ENCODE peak calls at places on chromosomes 12 and 14, in eight cellular contexts. X, S, D, A, O, B, C and W are unnamed samples.

GRCh38 chr14:61433169-61433568 is 111.8 kb downstream of the PRKCH start:
- DNase-seq in X (no peak), S (no peak), D (no peak), A (no peak), O (no peak), B (no peak), C (no peak), W (no peak)

GRCh38 chr12:39990122-39991101 is 115.5 kb downstream of the SLC2A13 start:
- DNase-seq in X (peak; percentile 60), S (no peak), D (peak; percentile 49), A (peak; percentile 37), O (peak; percentile 53), B (peak; percentile 64), C (no peak), W (peak; percentile 21)

GRCh38 chr14:94541234-94541975 is 19.8 kb upstream of the SERPINA4 start:
- DNase-seq in X (no peak), S (no peak), D (no peak), A (no peak), O (no peak), B (no peak), C (no peak), W (no peak)

GRCh38 chr14:69268763-69269162 is 8.8 kb downstream of the GALNT16 start:
- DNase-seq in X (peak; percentile 66), S (no peak), D (no peak), A (no peak), O (no peak), B (no peak), C (no peak), W (no peak)

GRCh38 chr12:3920378-3921141 is 47.4 kb upstream of the PARP11 start:
- DNase-seq in X (no peak), S (no peak), D (no peak), A (no peak), O (no peak), B (no peak), C (no peak), W (no peak)

GRCh38 chr12:104686196-104686595 is 229.4 kb downstream of the CHST11 start:
- DNase-seq in X (peak; percentile 48), S (no peak), D (no peak), A (no peak), O (no peak), B (no peak), C (no peak), W (no peak)

GRCh38 chr12:55698241-55698955 is 9.3 kb downstream of the ITGA7 start:
- DNase-seq in X (no peak), S (no peak), D (no peak), A (no peak), O (no peak), B (no peak), C (no peak), W (no peak)

GRCh38 chr12:77299910-77300772 is 234.8 kb upstream of the E2F7 start:
- DNase-seq in X (peak; percentile 88), S (peak; percentile 15), D (no peak), A (no peak), O (no peak), B (no peak), C (no peak), W (no peak)

GRCh38 chr12:50981319-50982239 is 29.2 kb downstream of the HIGD1C start:
- DNase-seq in X (no peak), S (no peak), D (no peak), A (peak; percentile 47), O (no peak), B (no peak), C (peak; percentile 28), W (no peak)

GRCh38 chr12:49328816-49329215 is 5.8 kb downstream of the TROAP start:
- DNase-seq in X (no peak), S (no peak), D (no peak), A (no peak), O (no peak), B (no peak), C (no peak), W (no peak)

GRCh38 chr14:39381366-39381765 is 50.9 kb downstream of the FBXO33 start:
- DNase-seq in X (no peak), S (no peak), D (no peak), A (no peak), O (no peak), B (no peak), C (no peak), W (no peak)

GRCh38 chr12:57169046-57169795 is 21.8 kb upstream of the LRP1-AS start:
- DNase-seq in X (no peak), S (no peak), D (no peak), A (no peak), O (no peak), B (no peak), C (no peak), W (no peak)

GRCh38 chr12:79124385-79124784 is 259.8 kb downstream of the SYT1 start:
- DNase-seq in X (no peak), S (no peak), D (no peak), A (no peak), O (no peak), B (no peak), C (no peak), W (no peak)

GRCh38 chr14:49549881-49550280 is 36.3 kb downstream of the RPS29 start:
- DNase-seq in X (peak; percentile 63), S (peak; percentile 9), D (no peak), A (no peak), O (no peak), B (no peak), C (no peak), W (no peak)

GRCh38 chr12:90163975-90164374 is 455.3 kb upstream of the ATP2B1 start:
- DNase-seq in X (peak; percentile 18), S (no peak), D (no peak), A (peak; percentile 27), O (no peak), B (no peak), C (no peak), W (no peak)

GRCh38 chr12:117342247-117342646 is 19.2 kb downstream of the NOS1 start:
- DNase-seq in X (no peak), S (no peak), D (no peak), A (no peak), O (no peak), B (no peak), C (no peak), W (no peak)

GRCh38 chr14:100783630-100784321 is 42.1 kb upstream of the MEG3 start:
- DNase-seq in X (no peak), S (no peak), D (no peak), A (peak; percentile 98), O (no peak), B (peak; percentile 87), C (peak; percentile 94), W (no peak)